ENCODE peak calls at places on chromosomes 2 and 18, in seven cellular contexts. M is RCC 7860; Y is iris pigment epithelial cell; O is HL-60; K is left colon; Z is central memory CD4-positive, alpha-beta T cell; H is upper lobe of right lung. G is an unnamed sample.

GRCh38 chr2:234911271-234911670 is 40.5 kb upstream of the SH3BP4 start:
- DNase-seq in K (no peak), O (no peak), H (no peak), Z (no peak), M (peak), Y (peak), G (peak)

GRCh38 chr2:46945671-46946070 is 30.1 kb upstream of the MCFD2 start:
- DNase-seq in Y (no peak), K (no peak), Z (no peak), O (peak), M (no peak), H (no peak), G (no peak)

GRCh38 chr18:48914581-48915251 is 36.0 kb downstream of the SMAD7 start:
- DNase-seq in O (no peak), Z (no peak), H (peak), Y (no peak), M (no peak), K (no peak), G (no peak)

GRCh38 chr2:68901199-68901515 is 30.0 kb upstream of the BMP10 start:
- DNase-seq in K (no peak), H (no peak), O (peak), Z (no peak), Y (peak), M (no peak), G (no peak)

GRCh38 chr18:74652392-74652988 is 54.8 kb downstream of the ZNF407 start:
- DNase-seq in O (no peak), H (no peak), M (peak), K (no peak), Y (peak), Z (peak), G (peak)

GRCh38 chr2:10057231-10058107 is 14.1 kb downstream of the KLF11 start:
- DNase-seq in H (no peak), Z (no peak), Y (peak), K (peak), O (no peak), M (peak), G (peak)

GRCh38 chr2:168058675-168059074 is 188.7 kb downstream of the STK39 start:
- DNase-seq in K (no peak), H (no peak), O (no peak), M (no peak), Z (no peak), Y (no peak), G (no peak)

GRCh38 chr2:163407296-163407695 is 328.5 kb downstream of the FIGN start:
- DNase-seq in H (no peak), Y (peak), K (no peak), Z (no peak), O (no peak), M (no peak), G (no peak)

GRCh38 chr2:227848586-227848985 is 22.8 kb upstream of the DAW1 start:
- DNase-seq in Z (peak), H (no peak), K (no peak), O (no peak), Y (no peak), M (peak), G (no peak)

GRCh38 chr2:234496442-234496834 is 443 bp downstream of the ARL4C start:
- DNase-seq in O (no peak), Z (peak), H (no peak), Y (no peak), K (peak), M (peak), G (no peak)

GRCh38 chr2:3512086-3512485 is 7.2 kb downstream of the ADI1 start:
- DNase-seq in Y (no peak), Z (no peak), O (no peak), M (no peak), H (no peak), K (no peak), G (no peak)

GRCh38 chr2:204643326-204643725 is 98.1 kb downstream of the PARD3B start:
- DNase-seq in O (no peak), M (no peak), Z (no peak), K (no peak), H (no peak), Y (peak), G (no peak)

GRCh38 chr18:27752944-27753343 is 424.0 kb downstream of the CDH2 start:
- DNase-seq in O (no peak), Y (no peak), Z (no peak), H (no peak), K (no peak), M (no peak), G (no peak)

G was measured in HTR-8/SVneo.